ENCODE peak calls at places on chromosomes 16 and 17, in ten cellular contexts. L, G, F, M, H, P, E, K, U and X are unnamed samples.

GRCh38 chr16:11586856-11587642 is at the start of gene LITAF:
- DNase-seq in E (peak; percentile 90), L (peak; percentile 57), G (peak; percentile 73), K (peak; percentile 63), U (no peak), M (peak; percentile 62), P (peak; percentile 72), H (peak; percentile 53), F (peak; percentile 48), X (peak; percentile 82)

GRCh38 chr17:55161935-55162555 is 102.7 kb upstream of the HLF start:
- DNase-seq in M (no peak), P (no peak), U (peak; percentile 98), F (no peak), K (no peak), L (no peak), E (no peak), H (peak; percentile 79), G (no peak), X (no peak)

GRCh38 chr17:70345061-70345460 is 175.7 kb downstream of the KCNJ2 start:
- DNase-seq in G (no peak), E (no peak), U (no peak), L (no peak), F (no peak), K (no peak), P (no peak), H (no peak), M (no peak), X (no peak)

GRCh38 chr17:34665150-34665802 is 85.9 kb downstream of the TMEM132E start:
- DNase-seq in E (no peak), P (no peak), G (no peak), U (no peak), H (no peak), L (no peak), F (no peak), M (no peak), K (peak; percentile 39), X (no peak)

GRCh38 chr16:56606688-56607618 is 1.4 kb upstream of the MT2A start:
- DNase-seq in M (no peak), U (peak; percentile 99), P (peak; percentile 22), H (peak; percentile 98), E (peak; percentile 82), G (no peak), F (no peak), K (peak; percentile 43), L (no peak), X (no peak)

GRCh38 chr16:50683689-50684374 is 2.7 kb upstream of the SNX20 start:
- DNase-seq in M (no peak), L (no peak), P (no peak), H (no peak), U (no peak), G (peak; percentile 49), E (no peak), K (peak; percentile 79), F (no peak), X (peak; percentile 77)

GRCh38 chr16:66845080-66845410 is 831 bp downstream of the CA7 start:
- DNase-seq in U (no peak), L (no peak), G (no peak), E (no peak), F (no peak), K (no peak), P (no peak), M (no peak), H (no peak), X (no peak)

GRCh38 chr17:41812176-41813038 is at the start of gene FKBP10:
- DNase-seq in U (peak; percentile 84), P (peak; percentile 78), K (peak; percentile 34), E (peak; percentile 73), F (peak; percentile 72), H (peak; percentile 91), M (peak; percentile 30), G (peak; percentile 41), L (peak; percentile 77), X (no peak)

GRCh38 chr17:27624555-27624954 is 6.4 kb upstream of the LGALS9 start:
- DNase-seq in G (no peak), H (no peak), E (no peak), U (no peak), F (no peak), L (no peak), K (no peak), M (no peak), P (no peak), X (no peak)

GRCh38 chr17:63431939-63432804 is 13.9 kb downstream of the CYB561 start:
- DNase-seq in H (peak; percentile 46), G (no peak), E (peak; percentile 64), U (no peak), M (no peak), P (no peak), F (no peak), L (peak; percentile 71), K (no peak), X (no peak)

GRCh38 chr17:15269690-15270089 is 4.6 kb upstream of the PMP22 start:
- DNase-seq in E (no peak), M (no peak), F (no peak), P (no peak), G (no peak), K (no peak), U (no peak), H (no peak), L (no peak), X (no peak)

GRCh38 chr16:78709137-78709871 is 609.9 kb downstream of the WWOX start:
- DNase-seq in L (no peak), F (no peak), K (no peak), G (no peak), E (no peak), U (no peak), H (no peak), P (no peak), M (no peak), X (no peak)

GRCh38 chr16:70760221-70760620 is 40.7 kb downstream of the VAC14 start:
- DNase-seq in E (no peak), G (no peak), U (peak; percentile 48), L (no peak), H (no peak), M (no peak), K (no peak), F (no peak), P (no peak), X (no peak)

GRCh38 chr17:15121426-15121825 is 143.7 kb downstream of the PMP22 start:
- DNase-seq in L (no peak), H (peak; percentile 76), M (no peak), G (no peak), E (no peak), U (no peak), F (no peak), P (no peak), K (no peak), X (no peak)

GRCh38 chr17:66365903-66366302 is 63.5 kb downstream of the PRKCA start:
- DNase-seq in L (no peak), G (no peak), U (no peak), F (no peak), E (no peak), P (peak; percentile 20), H (no peak), M (no peak), K (no peak), X (no peak)

GRCh38 chr16:80909720-80910119 is 97.0 kb downstream of the CMC2 start:
- DNase-seq in M (no peak), H (no peak), L (no peak), P (no peak), G (no peak), U (no peak), F (no peak), K (no peak), E (no peak), X (no peak)

GRCh38 chr17:9905078-9905415 is at the start of gene RCVRN:
- DNase-seq in G (no peak), K (no peak), M (no peak), P (no peak), F (no peak), U (no peak), L (no peak), H (no peak), E (no peak), X (no peak)

GRCh38 chr16:57235128-57236092 is 9.6 kb upstream of the ARL2BP start:
- DNase-seq in H (peak; percentile 44), P (no peak), M (peak; percentile 20), L (no peak), G (no peak), U (peak; percentile 64), F (peak; percentile 46), K (peak; percentile 67), E (no peak), X (peak; percentile 47)

GRCh38 chr17:45843722-45844121 is 959 bp upstream of the SPPL2C start:
- DNase-seq in G (no peak), K (no peak), P (no peak), E (no peak), F (no peak), M (no peak), U (no peak), H (no peak), L (no peak), X (no peak)

GRCh38 chr16:82629441-82630027 is 2.8 kb downstream of the CDH13 start:
- DNase-seq in K (no peak), G (no peak), E (no peak), H (peak; percentile 49), M (no peak), L (no peak), P (no peak), U (peak; percentile 92), F (no peak), X (no peak)

GRCh38 chr16:28910046-28911031 is 14.7 kb downstream of the RABEP2 start:
- DNase-seq in G (no peak), L (no peak), U (peak; percentile 26), F (no peak), H (no peak), K (peak; percentile 23), P (no peak), M (no peak), E (no peak), X (no peak)

GRCh38 chr16:46996391-46996790 is 22.9 kb upstream of the DNAJA2 start:
- DNase-seq in U (no peak), H (no peak), E (no peak), P (no peak), L (no peak), F (no peak), G (no peak), M (no peak), K (peak; percentile 51), X (no peak)

GRCh38 chr17:74569392-74570003 is 2.2 kb upstream of the CD300H start:
- DNase-seq in M (peak; percentile 14), F (no peak), H (peak; percentile 82), U (peak; percentile 61), G (no peak), L (no peak), K (peak; percentile 80), E (no peak), P (peak; percentile 80), X (no peak)

GRCh38 chr17:82000803-82001649 is 21.7 kb downstream of the CENPX start:
- DNase-seq in H (no peak), P (no peak), F (no peak), K (no peak), L (no peak), E (no peak), M (no peak), G (no peak), U (no peak), X (no peak)